ENCODE peak calls at places on chromosomes 2 and 18, in six cellular contexts. U, V, C, F, L and W are unnamed samples.

GRCh38 chr18:49041677-49042570 is 91.2 kb upstream of the SMAD7 start:
- DNase-seq in F (peak), C (no peak), V (peak), U (peak), L (peak), W (peak)

GRCh38 chr2:121721926-121722325 is 14.7 kb downstream of the NIFK start:
- DNase-seq in V (peak), U (peak), L (peak), C (no peak), F (no peak), W (peak)

GRCh38 chr2:12261993-12262680 is 454.6 kb upstream of the TRIB2 start:
- DNase-seq in L (peak), F (no peak), V (no peak), U (no peak), C (no peak), W (peak)

GRCh38 chr2:216345846-216346245 is 26.4 kb downstream of the MARCHF4 start:
- DNase-seq in V (no peak), F (no peak), C (no peak), U (no peak), L (no peak), W (peak)

GRCh38 chr18:45860492-45860891 is 35.0 kb downstream of the SIGLEC15 start:
- DNase-seq in F (no peak), C (no peak), V (no peak), U (no peak), L (no peak), W (no peak)

GRCh38 chr18:34222396-34223163 is 2.1 kb downstream of the NOL4 start:
- DNase-seq in C (peak), F (peak), U (no peak), V (peak), L (peak), W (no peak)

GRCh38 chr18:9849407-9849961 is 36.3 kb upstream of the TXNDC2 start:
- DNase-seq in F (peak), C (peak), L (no peak), V (no peak), U (no peak), W (no peak)

GRCh38 chr2:39996653-39997080 is 217.6 kb upstream of the THUMPD2 start:
- DNase-seq in V (peak), C (no peak), L (peak), U (peak), F (no peak), W (peak)

GRCh38 chr2:1588051-1588993 is 156.0 kb downstream of the PXDN start:
- DNase-seq in F (no peak), V (no peak), C (peak), U (no peak), L (no peak), W (no peak)

GRCh38 chr18:29608982-29609381 is 1432.1 kb upstream of the CDH2 start:
- DNase-seq in L (no peak), F (no peak), U (no peak), C (no peak), V (no peak), W (no peak)

GRCh38 chr2:235005603-235006259 is 53.9 kb downstream of the SH3BP4 start:
- DNase-seq in V (peak), L (no peak), F (peak), U (no peak), C (no peak), W (no peak)

GRCh38 chr2:160269365-160269764 is 69.3 kb upstream of the ITGB6 start:
- DNase-seq in C (no peak), F (no peak), U (no peak), L (peak), V (peak), W (peak)

GRCh38 chr18:37607281-37607680 is 41.7 kb upstream of the CELF4 start:
- DNase-seq in F (no peak), C (no peak), L (no peak), U (no peak), V (no peak), W (no peak)

DNA sequence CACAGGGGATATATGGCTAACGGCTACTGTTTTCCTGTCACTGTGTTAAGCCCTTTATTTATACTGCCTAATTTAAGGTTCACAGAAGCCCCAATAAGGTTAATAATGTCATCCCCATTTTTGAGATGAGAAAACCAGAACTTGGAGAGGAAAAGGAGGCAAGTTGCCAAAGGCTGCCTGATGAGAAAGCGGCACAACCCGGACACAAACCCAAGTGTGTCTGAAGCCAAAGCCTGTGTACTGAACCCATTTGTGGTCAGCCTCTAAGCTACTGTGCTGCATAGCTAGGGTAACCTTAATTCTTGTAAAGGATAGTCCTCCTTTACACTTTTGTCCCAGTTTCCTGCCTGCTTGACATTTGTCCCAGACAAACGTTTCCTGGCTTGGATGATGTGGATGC is 954.7 kb upstream of the FANCL start:
- DNase-seq in V (no peak), L (peak), U (no peak), C (no peak), F (no peak), W (no peak)
- H3K4me3 ChIP-seq in V (no peak), L (no peak), U (no peak), C (no peak), F (no peak), W (no peak)

GRCh38 chr2:9777081-9777480 is 66.2 kb upstream of the TAF1B start:
- DNase-seq in F (no peak), U (no peak), C (no peak), L (no peak), V (no peak), W (no peak)

GRCh38 chr2:9775999-9776685 is 67.1 kb upstream of the TAF1B start:
- DNase-seq in F (no peak), C (no peak), L (no peak), U (no peak), V (no peak), W (no peak)

GRCh38 chr2:9778471-9779402 is 64.5 kb upstream of the TAF1B start:
- DNase-seq in L (no peak), V (peak), F (no peak), U (no peak), C (no peak), W (no peak)

GRCh38 chr2:9779572-9780264 is 63.6 kb upstream of the TAF1B start:
- DNase-seq in V (no peak), F (no peak), L (no peak), U (no peak), C (no peak), W (no peak)

DNA sequence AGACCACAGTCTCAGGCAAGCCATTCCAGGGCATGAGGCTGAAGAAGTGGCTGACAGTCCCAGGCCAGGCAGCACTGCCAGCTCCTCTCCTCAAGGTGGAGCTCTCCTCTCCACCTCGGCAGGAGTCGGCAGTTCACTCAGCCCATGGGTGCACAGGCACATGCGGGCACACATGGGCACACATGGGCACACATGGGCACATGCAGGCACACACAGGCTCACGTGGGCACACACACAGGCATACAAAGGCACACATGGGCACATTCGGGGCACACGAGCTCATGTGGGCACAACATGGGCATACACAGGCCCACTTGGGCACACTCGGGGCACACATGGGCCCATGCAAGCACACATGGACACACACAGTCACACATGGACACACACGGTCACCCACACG is 65.3 kb upstream of the TAF1B start:
- DNase-seq in F (no peak), U (peak), L (no peak), V (no peak), C (no peak), W (no peak)
- TF ChIP-seq CTCF in F (peak), U (peak), L (peak), V (peak), C (peak), W (peak)

GRCh38 chr18:55477537-55478300 is 110.3 kb downstream of the TCF4 start:
- DNase-seq in C (no peak), L (peak), U (no peak), V (peak), F (no peak), W (peak)
- H3K4me3 ChIP-seq in C (peak), L (peak), U (no peak), V (peak), F (peak), W (peak)

GRCh38 chr2:211449819-211450218 is 893.4 kb downstream of the CPS1 start:
- DNase-seq in U (no peak), F (no peak), L (no peak), V (no peak), C (no peak), W (no peak)
- TF ChIP-seq CTCF in U (no peak), F (no peak), L (no peak), V (no peak), C (no peak), W (no peak)

GRCh38 chr2:18349421-18349820 is 211.0 kb downstream of the RDH14 start:
- DNase-seq in V (no peak), U (no peak), F (no peak), C (no peak), L (no peak), W (no peak)
- H3K4me3 ChIP-seq in V (no peak), U (no peak), F (no peak), C (no peak), L (no peak), W (no peak)

GRCh38 chr2:148935791-148936190 is 60.8 kb downstream of the KIF5C start:
- DNase-seq in L (no peak), C (no peak), U (no peak), F (no peak), V (no peak), W (no peak)

GRCh38 chr2:148932536-148932935 is 57.5 kb downstream of the KIF5C start:
- DNase-seq in V (no peak), L (no peak), U (no peak), F (no peak), C (no peak), W (no peak)

GRCh38 chr2:148933456-148933855 is 58.4 kb downstream of the KIF5C start:
- DNase-seq in F (no peak), V (no peak), U (no peak), C (no peak), L (no peak), W (no peak)

GRCh38 chr2:148939271-148939670 is 64.2 kb downstream of the KIF5C start:
- DNase-seq in C (no peak), U (no peak), L (no peak), F (no peak), V (no peak), W (no peak)

GRCh38 chr2:148936857-148937450 is 61.9 kb downstream of the KIF5C start:
- DNase-seq in L (no peak), C (no peak), V (no peak), U (peak), F (no peak), W (no peak)
- TF ChIP-seq CTCF in L (no peak), C (no peak), V (no peak), U (no peak), F (no peak), W (no peak)

GRCh38 chr2:127675335-127676261 is at the start of gene LIMS2:
- DNase-seq in C (peak), V (peak), U (peak), F (no peak), L (peak), W (peak)
- H3K4me3 ChIP-seq in C (peak), V (peak), U (peak), F (peak), L (peak), W (peak)

GRCh38 chr2:46612675-46613074 is 133.3 kb downstream of the TMEM247 start:
- DNase-seq in L (no peak), F (no peak), U (no peak), C (no peak), V (no peak), W (no peak)

GRCh38 chr2:46621499-46621898 is 142.1 kb downstream of the TMEM247 start:
- DNase-seq in L (no peak), F (no peak), V (no peak), U (no peak), C (no peak), W (no peak)

GRCh38 chr2:46610014-46610413 is 130.6 kb downstream of the TMEM247 start:
- DNase-seq in V (no peak), L (no peak), U (no peak), F (no peak), C (no peak), W (no peak)

DNA sequence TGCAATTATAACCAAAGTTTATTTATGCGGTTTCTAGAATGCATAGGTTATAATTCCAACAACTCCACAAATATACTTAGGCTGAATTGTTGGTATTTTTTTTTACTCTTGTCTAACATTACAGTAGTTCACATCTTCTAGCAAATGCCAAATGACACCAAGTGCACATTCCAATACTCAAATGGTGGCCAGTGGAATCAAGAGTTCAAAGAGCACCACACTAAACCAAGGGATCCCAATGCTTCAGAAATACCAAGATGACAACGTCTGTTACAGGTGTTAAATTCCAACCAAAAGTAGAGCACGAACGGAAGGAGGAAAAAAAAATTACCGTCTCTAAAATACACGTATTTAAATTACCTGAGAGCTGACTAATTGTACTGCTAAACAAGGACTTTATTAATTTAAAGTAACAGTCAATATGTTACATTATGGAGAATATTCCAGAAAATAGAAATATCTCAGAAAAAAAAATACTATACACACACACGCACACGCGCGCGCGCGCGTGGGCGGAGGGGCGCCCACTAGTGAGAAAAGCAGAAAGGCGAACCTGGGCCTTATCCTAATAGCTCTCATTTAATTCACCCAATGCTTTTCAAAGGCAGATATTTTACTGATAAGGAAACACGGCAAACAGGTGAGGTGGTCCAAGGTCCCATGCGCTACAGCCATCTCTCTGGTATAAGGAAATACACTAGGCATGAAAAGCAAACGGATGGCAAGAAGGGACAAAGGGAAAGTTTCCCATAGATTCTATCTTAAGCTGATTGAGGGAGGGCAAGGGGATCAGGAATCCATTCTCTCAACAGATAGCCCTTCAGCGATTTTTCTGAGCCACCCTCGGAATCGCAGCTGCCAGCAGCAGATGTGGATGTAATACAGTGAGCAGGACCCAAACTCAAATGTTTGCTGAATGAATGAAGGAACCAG is 136.5 kb downstream of the TMEM247 start:
- DNase-seq in U (peak), L (peak), F (peak), V (peak), C (no peak), W (no peak)
- TF ChIP-seq CTCF in U (peak), L (peak), F (no peak), V (peak), C (peak), W (peak)

DNA sequence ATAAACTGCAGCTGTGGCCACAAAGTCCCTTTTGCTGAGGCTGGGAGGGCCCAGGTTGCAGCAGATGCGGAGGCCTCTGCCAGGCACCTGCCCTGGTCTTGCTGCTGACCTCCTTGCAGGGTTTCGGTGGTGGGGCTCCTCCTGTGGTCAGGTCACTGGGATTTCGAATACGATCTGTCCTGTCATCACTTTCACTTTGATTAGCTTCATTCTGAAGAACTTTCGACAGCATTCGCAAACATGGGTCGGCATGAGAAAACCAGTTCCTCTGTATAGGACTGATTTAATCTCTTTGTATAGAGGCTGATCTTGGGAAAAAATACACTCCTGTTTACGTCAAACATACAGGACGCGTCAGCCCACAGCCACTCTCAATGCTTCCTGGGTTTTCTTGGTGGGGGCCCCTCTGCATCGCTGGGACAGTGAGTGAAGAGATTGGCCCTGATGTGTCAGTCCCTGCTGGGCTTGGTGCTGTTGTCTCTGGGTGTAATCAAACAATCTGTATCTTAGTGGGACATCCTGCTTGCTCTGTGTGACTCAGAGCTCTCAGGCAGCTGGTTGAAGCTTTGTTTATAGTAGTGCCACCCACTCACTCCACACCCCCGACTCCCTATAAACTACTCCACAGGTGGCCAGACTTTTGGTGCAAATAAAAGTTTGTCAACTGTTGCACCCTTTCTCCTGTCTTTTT is 209.4 kb upstream of the CXCR4 start:
- DNase-seq in V (no peak), U (peak), C (no peak), L (no peak), F (peak), W (no peak)
- H3K4me3 ChIP-seq in V (no peak), U (no peak), C (peak), L (no peak), F (no peak), W (no peak)